ENCODE peak calls at places on chromosomes 3 and 15, in five cellular contexts. One of them, this sample, is unnamed.

GRCh38 chr3:71510485-71510884 is 73.0 kb downstream of the FOXP1 start:
- DNase-seq in left colon: no peak
- DNase-seq in MV-4-11: no peak
- DNase-seq in cardiac fibroblast: peak
- DNase-seq in mesothelial cell of epicardium: no peak
- DNase-seq in this sample: no peak

GRCh38 chr3:195238626-195239118 is 32.3 kb downstream of the XXYLT1 start:
- DNase-seq in left colon: peak
- DNase-seq in MV-4-11: no peak
- DNase-seq in cardiac fibroblast: peak
- DNase-seq in mesothelial cell of epicardium: no peak
- DNase-seq in this sample: peak

GRCh38 chr15:43209059-43209824 is 11.6 kb downstream of the EPB42 start:
- DNase-seq in left colon: no peak
- DNase-seq in MV-4-11: peak
- DNase-seq in cardiac fibroblast: no peak
- DNase-seq in mesothelial cell of epicardium: no peak
- DNase-seq in this sample: no peak

GRCh38 chr3:54954516-54954915 is 26.7 kb upstream of the LRTM1 start:
- DNase-seq in left colon: no peak
- DNase-seq in MV-4-11: no peak
- DNase-seq in cardiac fibroblast: no peak
- DNase-seq in mesothelial cell of epicardium: no peak
- DNase-seq in this sample: no peak

GRCh38 chr15:43267439-43267838 is 711 bp upstream of the TGM5 start:
- DNase-seq in left colon: no peak
- DNase-seq in MV-4-11: no peak
- DNase-seq in cardiac fibroblast: no peak
- DNase-seq in mesothelial cell of epicardium: no peak
- DNase-seq in this sample: no peak

GRCh38 chr15:82810863-82811421 is 1.5 kb downstream of the WHAMM start:
- DNase-seq in left colon: no peak
- DNase-seq in MV-4-11: peak
- DNase-seq in cardiac fibroblast: peak
- DNase-seq in mesothelial cell of epicardium: no peak
- DNase-seq in this sample: no peak

GRCh38 chr3:141184430-141184829 is 47.2 kb upstream of the PXYLP1 start:
- DNase-seq in left colon: no peak
- DNase-seq in MV-4-11: no peak
- DNase-seq in cardiac fibroblast: no peak
- DNase-seq in mesothelial cell of epicardium: no peak
- DNase-seq in this sample: no peak

GRCh38 chr3:14913071-14913925 is 34.1 kb upstream of the NR2C2 start:
- DNase-seq in left colon: no peak
- DNase-seq in MV-4-11: no peak
- DNase-seq in cardiac fibroblast: no peak
- DNase-seq in mesothelial cell of epicardium: no peak
- DNase-seq in this sample: no peak

GRCh38 chr3:132343018-132343612 is 25.9 kb downstream of the ACP3 start:
- DNase-seq in left colon: no peak
- DNase-seq in MV-4-11: peak
- DNase-seq in cardiac fibroblast: peak
- DNase-seq in mesothelial cell of epicardium: no peak
- DNase-seq in this sample: peak

GRCh38 chr3:7978104-7978457 is 523.5 kb upstream of the LMCD1 start:
- DNase-seq in left colon: no peak
- DNase-seq in MV-4-11: no peak
- DNase-seq in cardiac fibroblast: no peak
- DNase-seq in mesothelial cell of epicardium: no peak
- DNase-seq in this sample: no peak

GRCh38 chr3:38545983-38546382 is 49.8 kb downstream of the EXOG start:
- DNase-seq in left colon: no peak
- DNase-seq in MV-4-11: no peak
- DNase-seq in cardiac fibroblast: no peak
- DNase-seq in mesothelial cell of epicardium: no peak
- DNase-seq in this sample: no peak

GRCh38 chr15:101439920-101440319 is 49.6 kb downstream of the PCSK6 start:
- DNase-seq in left colon: no peak
- DNase-seq in MV-4-11: no peak
- DNase-seq in cardiac fibroblast: peak
- DNase-seq in mesothelial cell of epicardium: no peak
- DNase-seq in this sample: peak

GRCh38 chr3:63192248-63192647 is 85.9 kb upstream of the SYNPR start:
- DNase-seq in left colon: no peak
- DNase-seq in MV-4-11: no peak
- DNase-seq in cardiac fibroblast: no peak
- DNase-seq in mesothelial cell of epicardium: no peak
- DNase-seq in this sample: peak

GRCh38 chr15:90681480-90681879 is 35.7 kb upstream of the BLM start:
- DNase-seq in left colon: no peak
- DNase-seq in MV-4-11: no peak
- DNase-seq in cardiac fibroblast: peak
- DNase-seq in mesothelial cell of epicardium: no peak
- DNase-seq in this sample: no peak

GRCh38 chr3:196207833-196208607 is 3.2 kb downstream of the ZDHHC19 start:
- DNase-seq in left colon: peak
- DNase-seq in MV-4-11: no peak
- DNase-seq in cardiac fibroblast: no peak
- DNase-seq in mesothelial cell of epicardium: no peak
- DNase-seq in this sample: peak

GRCh38 chr3:72818915-72819314 is 29.3 kb downstream of the SHQ1 start:
- DNase-seq in left colon: no peak
- DNase-seq in MV-4-11: no peak
- DNase-seq in cardiac fibroblast: peak
- DNase-seq in mesothelial cell of epicardium: no peak
- DNase-seq in this sample: no peak

GRCh38 chr3:127291611-127292010 is 3.8 kb upstream of the PRR20G start:
- DNase-seq in left colon: no peak
- DNase-seq in MV-4-11: no peak
- DNase-seq in cardiac fibroblast: no peak
- DNase-seq in mesothelial cell of epicardium: no peak
- DNase-seq in this sample: no peak

GRCh38 chr15:48766196-48766595 is 44.7 kb downstream of the CEP152 start:
- DNase-seq in left colon: no peak
- DNase-seq in MV-4-11: no peak
- DNase-seq in cardiac fibroblast: peak
- DNase-seq in mesothelial cell of epicardium: no peak
- DNase-seq in this sample: no peak

GRCh38 chr3:178083906-178084823 is 452.1 kb upstream of the KCNMB2 start:
- DNase-seq in left colon: no peak
- DNase-seq in MV-4-11: no peak
- DNase-seq in cardiac fibroblast: peak
- DNase-seq in mesothelial cell of epicardium: no peak
- DNase-seq in this sample: no peak

GRCh38 chr15:86231864-86232801 is 152.5 kb downstream of the AGBL1 start:
- DNase-seq in left colon: no peak
- DNase-seq in MV-4-11: peak
- DNase-seq in cardiac fibroblast: peak
- DNase-seq in mesothelial cell of epicardium: no peak
- DNase-seq in this sample: peak

This sample was measured in pancreas.